ENCODE peak calls at places on chromosomes 4 and X, in eight cellular contexts. Q is bronchial epithelial cell; O is naive thymus-derived CD4-positive, alpha-beta T cell; A is lower leg skin; R is activated CD4-positive, alpha-beta memory T cell treated with anti-CD3 and anti-CD28 coated beads, Interleukin-2, amount 10 ng/mL, durations not matched to agents 7 days and 5 days; D is hypothalamus; U is AG10803; Y is activated T-helper 1 cell treated with anti-CD3 and anti-CD28 coated beads, Interleukin-12 subunit alpha, Interleukin-12 subunit beta, Interleukin-2, Interleukin-4 antibody, amounts not matched to agents 30 ng/mL and 10 ng/mL and 1 ng/mL, durations not matched to agents 14 hours and 24 hours and 36 hours. L is an unnamed sample.
A peak's percentile ranks its signal among the peaks of the same experiment; 100 is the strongest.

GRCh38 chr4:98661356-98662054 is 3.1 kb upstream of the TSPAN5 start:
- DNase-seq in Q (peak; percentile 98), O (no peak), A (no peak), R (no peak), D (no peak), U (no peak), Y (no peak), L (peak; percentile 69)

GRCh38 chrX:3141031-3141430 is 99.8 kb downstream of the ARSF start:
- DNase-seq in Q (no peak), O (no peak), A (no peak), R (no peak), D (no peak), U (peak; percentile 40), Y (no peak), L (no peak)

GRCh38 chr4:14912426-14912825 is 89.9 kb upstream of the CPEB2 start:
- DNase-seq in Q (no peak), O (no peak), A (no peak), R (no peak), D (no peak), U (no peak), Y (no peak), L (no peak)

GRCh38 chrX:34063616-34064015 is 68.5 kb downstream of the FAM47A start:
- DNase-seq in Q (peak; percentile 52), O (no peak), A (no peak), R (no peak), D (no peak), U (no peak), Y (no peak), L (no peak)

GRCh38 chr4:16289872-16290554 is 63.7 kb upstream of the TAPT1 start:
- DNase-seq in Q (peak; percentile 38), O (no peak), A (no peak), R (no peak), D (no peak), U (peak; percentile 40), Y (no peak), L (no peak)

GRCh38 chr4:174036111-174036510 is 247.4 kb downstream of the FBXO8 start:
- DNase-seq in Q (no peak), O (no peak), A (no peak), R (no peak), D (no peak), U (no peak), Y (no peak), L (no peak)

GRCh38 chr4:138576684-138577083 is 334.5 kb upstream of the SLC7A11 start:
- DNase-seq in Q (peak; percentile 60), O (no peak), A (no peak), R (no peak), D (no peak), U (peak; percentile 32), Y (no peak), L (peak; percentile 27)

GRCh38 chr4:118745357-118745756 is 60.2 kb downstream of the METTL14 start:
- DNase-seq in Q (no peak), O (no peak), A (no peak), R (no peak), D (no peak), U (peak; percentile 54), Y (no peak), L (no peak)

GRCh38 chr4:186840771-186841301 is 117.2 kb upstream of the FAT1 start:
- DNase-seq in Q (no peak), O (no peak), A (no peak), R (no peak), D (no peak), U (no peak), Y (no peak), L (no peak)

GRCh38 chr4:52836653-52837052 is 25.5 kb upstream of the RASL11B start:
- DNase-seq in Q (no peak), O (no peak), A (no peak), R (no peak), D (no peak), U (peak; percentile 93), Y (no peak), L (peak; percentile 17)

GRCh38 chrX:45208121-45208856 is 7.6 kb upstream of the DIPK2B start:
- DNase-seq in Q (no peak), O (no peak), A (no peak), R (no peak), D (no peak), U (no peak), Y (no peak), L (no peak)

GRCh38 chr4:87543835-87544461 is 14.8 kb upstream of the SPARCL1 start:
- DNase-seq in Q (peak; percentile 54), O (no peak), A (no peak), R (no peak), D (no peak), U (peak; percentile 58), Y (no peak), L (peak; percentile 49)

GRCh38 chrX:154046262-154046771 is 26.6 kb upstream of the IRAK1 start:
- DNase-seq in Q (peak; percentile 9), O (no peak), A (peak; percentile 34), R (no peak), D (no peak), U (peak; percentile 87), Y (no peak), L (no peak)

GRCh38 chr4:38920186-38920585 is 52.6 kb downstream of the FAM114A1 start:
- DNase-seq in Q (no peak), O (no peak), A (no peak), R (no peak), D (no peak), U (peak; percentile 34), Y (no peak), L (no peak)

GRCh38 chr4:158821228-158822009 is 52.6 kb downstream of the FNIP2 start:
- DNase-seq in Q (peak; percentile 18), O (no peak), A (no peak), R (no peak), D (no peak), U (peak; percentile 50), Y (no peak), L (no peak)

GRCh38 chr4:95129708-95130343 is 372.1 kb downstream of the BMPR1B start:
- DNase-seq in Q (peak; percentile 100), O (no peak), A (peak; percentile 75), R (no peak), D (no peak), U (peak; percentile 99), Y (no peak), L (peak; percentile 98)

GRCh38 chr4:77734928-77735327 is 84.2 kb downstream of the CNOT6L start:
- DNase-seq in Q (peak; percentile 12), O (no peak), A (no peak), R (peak; percentile 42), D (no peak), U (peak; percentile 31), Y (peak; percentile 50), L (peak; percentile 16)

GRCh38 chr4:5656415-5656814 is 51.9 kb downstream of the EVC2 start:
- DNase-seq in Q (no peak), O (no peak), A (no peak), R (no peak), D (no peak), U (no peak), Y (no peak), L (no peak)

GRCh38 chr4:54098375-54098774 is 1.6 kb upstream of the GSX2 start:
- DNase-seq in Q (no peak), O (no peak), A (no peak), R (no peak), D (no peak), U (peak; percentile 55), Y (no peak), L (no peak)

GRCh38 chr4:98290511-98290910 is 29.3 kb downstream of the RAP1GDS1 start:
- DNase-seq in Q (no peak), O (no peak), A (no peak), R (no peak), D (no peak), U (peak; percentile 92), Y (no peak), L (no peak)

GRCh38 chrX:38192007-38192625 is 28.6 kb downstream of the SRPX start:
- DNase-seq in Q (peak; percentile 27), O (no peak), A (no peak), R (no peak), D (no peak), U (peak; percentile 22), Y (no peak), L (no peak)

GRCh38 chr4:1537410-1538095 is 131.3 kb upstream of the NKX1-1 start:
- DNase-seq in Q (no peak), O (no peak), A (no peak), R (no peak), D (no peak), U (no peak), Y (no peak), L (no peak)

GRCh38 chr4:108878781-108879180 is 115.9 kb upstream of the ETNPPL start:
- DNase-seq in Q (no peak), O (no peak), A (no peak), R (no peak), D (no peak), U (no peak), Y (no peak), L (no peak)

GRCh38 chr4:160233141-160233540 is 1130.3 kb downstream of the RAPGEF2 start:
- DNase-seq in Q (peak; percentile 78), O (no peak), A (no peak), R (no peak), D (no peak), U (no peak), Y (no peak), L (peak; percentile 78)

GRCh38 chr4:147786031-147786430 is 54.1 kb downstream of the ARHGAP10 start:
- DNase-seq in Q (no peak), O (no peak), A (no peak), R (no peak), D (no peak), U (no peak), Y (no peak), L (no peak)

GRCh38 chr4:150583287-150584197 is 1.6 kb downstream of the MAB21L2 start:
- DNase-seq in Q (no peak), O (no peak), A (no peak), R (no peak), D (no peak), U (no peak), Y (no peak), L (no peak)

GRCh38 chrX:24085133-24085532 is 30.4 kb downstream of the EIF2S3 start:
- DNase-seq in Q (no peak), O (no peak), A (no peak), R (no peak), D (no peak), U (no peak), Y (no peak), L (no peak)

GRCh38 chr4:76665721-76666120 is 230.7 kb downstream of the SHROOM3 start:
- DNase-seq in Q (no peak), O (no peak), A (no peak), R (no peak), D (no peak), U (no peak), Y (no peak), L (no peak)

GRCh38 chr4:7112656-7113055 is 44.8 kb upstream of the GRPEL1 start:
- DNase-seq in Q (no peak), O (no peak), A (no peak), R (no peak), D (no peak), U (no peak), Y (no peak), L (no peak)

GRCh38 chr4:138898282-138898681 is 117.3 kb upstream of the NOCT start:
- DNase-seq in Q (peak; percentile 49), O (no peak), A (no peak), R (no peak), D (no peak), U (peak; percentile 31), Y (no peak), L (no peak)

GRCh38 chrX:14936561-14936960 is 63.3 kb downstream of the MOSPD2 start:
- DNase-seq in Q (peak; percentile 65), O (no peak), A (no peak), R (no peak), D (no peak), U (peak; percentile 72), Y (no peak), L (peak; percentile 70)

GRCh38 chrX:77937291-77937690 is 26.8 kb downstream of the ATP7A start:
- DNase-seq in Q (peak; percentile 85), O (no peak), A (no peak), R (no peak), D (no peak), U (no peak), Y (no peak), L (peak; percentile 58)

GRCh38 chrX:111507931-111508330 is 3.5 kb upstream of the SERTM2 start:
- DNase-seq in Q (peak; percentile 80), O (no peak), A (no peak), R (no peak), D (no peak), U (no peak), Y (no peak), L (peak; percentile 41)

GRCh38 chrX:68113837-68114572 is 319.3 kb downstream of the OPHN1 start:
- DNase-seq in Q (no peak), O (no peak), A (no peak), R (no peak), D (no peak), U (no peak), Y (no peak), L (no peak)